ENCODE peak calls at places on chromosomes 7 and 10, in seven cellular contexts. One of them, this sample, is unnamed.

GRCh38 chr10:131198401-131198800 is 113.1 kb downstream of the TCERG1L start:
- DNase-seq in upper lobe of left lung: no peak
- DNase-seq in thoracic aorta: no peak
- DNase-seq in heart right ventricle: no peak
- DNase-seq in uterus: peak
- DNase-seq in heart left ventricle: no peak
- DNase-seq in H1: no peak
- DNase-seq in this sample: no peak

GRCh38 chr7:88306590-88307048 is at the start of gene STEAP4:
- DNase-seq in upper lobe of left lung: peak
- DNase-seq in thoracic aorta: peak
- DNase-seq in heart right ventricle: peak
- DNase-seq in uterus: peak
- DNase-seq in heart left ventricle: peak
- DNase-seq in H1: peak
- DNase-seq in this sample: no peak

GRCh38 chr7:4246536-4246935 is 435.6 kb upstream of the FOXK1 start:
- DNase-seq in upper lobe of left lung: peak
- DNase-seq in thoracic aorta: no peak
- DNase-seq in heart right ventricle: no peak
- DNase-seq in uterus: no peak
- DNase-seq in heart left ventricle: no peak
- DNase-seq in H1: no peak
- DNase-seq in this sample: no peak

GRCh38 chr10:5094265-5095205 is at the start of gene AKR1C3:
- DNase-seq in upper lobe of left lung: no peak
- DNase-seq in thoracic aorta: no peak
- DNase-seq in heart right ventricle: peak
- DNase-seq in uterus: no peak
- DNase-seq in heart left ventricle: no peak
- DNase-seq in H1: peak
- DNase-seq in this sample: no peak

GRCh38 chr10:47137311-47137851 is 162.6 kb upstream of the GDF10 start:
- DNase-seq in upper lobe of left lung: no peak
- DNase-seq in thoracic aorta: no peak
- DNase-seq in heart right ventricle: no peak
- DNase-seq in uterus: no peak
- DNase-seq in heart left ventricle: no peak
- DNase-seq in H1: no peak
- DNase-seq in this sample: no peak

GRCh38 chr7:19026888-19027287 is 90.5 kb downstream of the TWIST1 start:
- DNase-seq in upper lobe of left lung: no peak
- DNase-seq in thoracic aorta: no peak
- DNase-seq in heart right ventricle: no peak
- DNase-seq in uterus: no peak
- DNase-seq in heart left ventricle: no peak
- DNase-seq in H1: no peak
- DNase-seq in this sample: no peak

GRCh38 chr10:46544989-46545791 is 11.3 kb downstream of the GPRIN2 start:
- DNase-seq in upper lobe of left lung: no peak
- DNase-seq in thoracic aorta: no peak
- DNase-seq in heart right ventricle: no peak
- DNase-seq in uterus: peak
- DNase-seq in heart left ventricle: peak
- DNase-seq in H1: no peak
- DNase-seq in this sample: no peak

GRCh38 chr7:71096341-71096740 is 35.6 kb upstream of the GALNT17 start:
- DNase-seq in upper lobe of left lung: no peak
- DNase-seq in thoracic aorta: no peak
- DNase-seq in heart right ventricle: no peak
- DNase-seq in uterus: no peak
- DNase-seq in heart left ventricle: no peak
- DNase-seq in H1: no peak
- DNase-seq in this sample: no peak

GRCh38 chr10:30366829-30367228 is 17.8 kb upstream of the MTPAP start:
- DNase-seq in upper lobe of left lung: no peak
- DNase-seq in thoracic aorta: no peak
- DNase-seq in heart right ventricle: no peak
- DNase-seq in uterus: no peak
- DNase-seq in heart left ventricle: no peak
- DNase-seq in H1: no peak
- DNase-seq in this sample: no peak

GRCh38 chr10:27285093-27285492 is 44.5 kb upstream of the ACBD5 start:
- DNase-seq in upper lobe of left lung: no peak
- DNase-seq in thoracic aorta: no peak
- DNase-seq in heart right ventricle: peak
- DNase-seq in uterus: no peak
- DNase-seq in heart left ventricle: no peak
- DNase-seq in H1: no peak
- DNase-seq in this sample: no peak

GRCh38 chr7:139875821-139876241 is 46.8 kb downstream of the TBXAS1 start:
- DNase-seq in upper lobe of left lung: no peak
- DNase-seq in thoracic aorta: no peak
- DNase-seq in heart right ventricle: no peak
- DNase-seq in uterus: no peak
- DNase-seq in heart left ventricle: no peak
- DNase-seq in H1: no peak
- DNase-seq in this sample: no peak

GRCh38 chr10:96236876-96237275 is 34.5 kb downstream of the BLNK start:
- DNase-seq in upper lobe of left lung: no peak
- DNase-seq in thoracic aorta: no peak
- DNase-seq in heart right ventricle: no peak
- DNase-seq in uterus: no peak
- DNase-seq in heart left ventricle: no peak
- DNase-seq in H1: no peak
- DNase-seq in this sample: no peak

GRCh38 chr10:6136215-6137201 is 47.7 kb downstream of the RBM17 start:
- DNase-seq in upper lobe of left lung: no peak
- DNase-seq in thoracic aorta: no peak
- DNase-seq in heart right ventricle: no peak
- DNase-seq in uterus: no peak
- DNase-seq in heart left ventricle: no peak
- DNase-seq in H1: no peak
- DNase-seq in this sample: no peak

GRCh38 chr7:106110885-106111670 is 1.0 kb downstream of the SYPL1 start:
- DNase-seq in upper lobe of left lung: no peak
- DNase-seq in thoracic aorta: no peak
- DNase-seq in heart right ventricle: no peak
- DNase-seq in uterus: no peak
- DNase-seq in heart left ventricle: no peak
- DNase-seq in H1: no peak
- DNase-seq in this sample: no peak

GRCh38 chr7:400901-401485 is 111.0 kb downstream of the FOXL3 start:
- DNase-seq in upper lobe of left lung: peak
- DNase-seq in thoracic aorta: no peak
- DNase-seq in heart right ventricle: no peak
- DNase-seq in uterus: no peak
- DNase-seq in heart left ventricle: peak
- DNase-seq in H1: no peak
- DNase-seq in this sample: no peak

GRCh38 chr10:102611514-102612095 is 32.7 kb upstream of the TRIM8 start:
- DNase-seq in upper lobe of left lung: no peak
- DNase-seq in thoracic aorta: no peak
- DNase-seq in heart right ventricle: no peak
- DNase-seq in uterus: peak
- DNase-seq in heart left ventricle: peak
- DNase-seq in H1: no peak
- DNase-seq in this sample: no peak

GRCh38 chr7:124723012-124723411 is 42.6 kb downstream of the GPR37 start:
- DNase-seq in upper lobe of left lung: no peak
- DNase-seq in thoracic aorta: no peak
- DNase-seq in heart right ventricle: no peak
- DNase-seq in uterus: no peak
- DNase-seq in heart left ventricle: no peak
- DNase-seq in H1: no peak
- DNase-seq in this sample: no peak

GRCh38 chr7:45033931-45034290 is 33.9 kb downstream of the CCM2 start:
- DNase-seq in upper lobe of left lung: no peak
- DNase-seq in thoracic aorta: no peak
- DNase-seq in heart right ventricle: no peak
- DNase-seq in uterus: no peak
- DNase-seq in heart left ventricle: no peak
- DNase-seq in H1: no peak
- DNase-seq in this sample: no peak

GRCh38 chr10:18660816-18661431 is 1.7 kb downstream of the ARL5B start:
- DNase-seq in upper lobe of left lung: no peak
- DNase-seq in thoracic aorta: no peak
- DNase-seq in heart right ventricle: no peak
- DNase-seq in uterus: no peak
- DNase-seq in heart left ventricle: no peak
- DNase-seq in H1: no peak
- DNase-seq in this sample: no peak

GRCh38 chr10:18665079-18665478 is 5.8 kb downstream of the ARL5B start:
- DNase-seq in upper lobe of left lung: no peak
- DNase-seq in thoracic aorta: no peak
- DNase-seq in heart right ventricle: no peak
- DNase-seq in uterus: no peak
- DNase-seq in heart left ventricle: no peak
- DNase-seq in H1: no peak
- DNase-seq in this sample: no peak

GRCh38 chr10:18665815-18666558 is 6.8 kb downstream of the ARL5B start:
- DNase-seq in upper lobe of left lung: no peak
- DNase-seq in thoracic aorta: no peak
- DNase-seq in heart right ventricle: no peak
- DNase-seq in uterus: no peak
- DNase-seq in heart left ventricle: no peak
- DNase-seq in H1: no peak
- DNase-seq in this sample: no peak

GRCh38 chr10:18668026-18668425 is 8.8 kb downstream of the ARL5B start:
- DNase-seq in upper lobe of left lung: no peak
- DNase-seq in thoracic aorta: no peak
- DNase-seq in heart right ventricle: no peak
- DNase-seq in uterus: no peak
- DNase-seq in heart left ventricle: no peak
- DNase-seq in H1: no peak
- DNase-seq in this sample: no peak

DNA sequence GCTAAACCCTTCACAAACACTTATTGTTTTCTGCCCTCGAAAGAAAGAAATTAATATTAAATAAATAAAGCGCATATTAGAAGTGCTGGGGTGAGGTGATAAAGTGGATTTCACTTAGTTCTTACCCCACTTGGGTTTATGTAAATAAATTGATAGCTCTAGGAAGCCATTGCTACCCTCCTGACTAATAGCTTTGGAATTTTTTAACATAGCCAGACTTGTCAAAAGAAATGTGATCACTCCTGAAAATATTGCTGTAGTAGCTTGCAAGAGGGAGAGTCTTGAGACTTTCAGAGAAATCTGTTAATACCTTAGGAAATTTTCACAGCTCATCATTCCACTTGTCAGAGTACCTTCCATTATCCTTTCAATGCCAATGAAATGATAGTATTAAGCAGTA is 7.6 kb downstream of the ARL5B start:
- DNase-seq in upper lobe of left lung: no peak
- DNase-seq in thoracic aorta: no peak
- DNase-seq in heart right ventricle: no peak
- DNase-seq in uterus: no peak
- DNase-seq in heart left ventricle: no peak
- DNase-seq in H1: no peak
- DNase-seq in this sample: no peak
- H3K4me3 ChIP-seq in upper lobe of left lung: no peak
- H3K4me3 ChIP-seq in thoracic aorta: no peak
- H3K4me3 ChIP-seq in heart right ventricle: no peak
- H3K4me3 ChIP-seq in uterus: no peak
- H3K4me3 ChIP-seq in heart left ventricle: no peak
- H3K4me3 ChIP-seq in H1: peak
- H3K4me3 ChIP-seq in this sample: no peak

DNA sequence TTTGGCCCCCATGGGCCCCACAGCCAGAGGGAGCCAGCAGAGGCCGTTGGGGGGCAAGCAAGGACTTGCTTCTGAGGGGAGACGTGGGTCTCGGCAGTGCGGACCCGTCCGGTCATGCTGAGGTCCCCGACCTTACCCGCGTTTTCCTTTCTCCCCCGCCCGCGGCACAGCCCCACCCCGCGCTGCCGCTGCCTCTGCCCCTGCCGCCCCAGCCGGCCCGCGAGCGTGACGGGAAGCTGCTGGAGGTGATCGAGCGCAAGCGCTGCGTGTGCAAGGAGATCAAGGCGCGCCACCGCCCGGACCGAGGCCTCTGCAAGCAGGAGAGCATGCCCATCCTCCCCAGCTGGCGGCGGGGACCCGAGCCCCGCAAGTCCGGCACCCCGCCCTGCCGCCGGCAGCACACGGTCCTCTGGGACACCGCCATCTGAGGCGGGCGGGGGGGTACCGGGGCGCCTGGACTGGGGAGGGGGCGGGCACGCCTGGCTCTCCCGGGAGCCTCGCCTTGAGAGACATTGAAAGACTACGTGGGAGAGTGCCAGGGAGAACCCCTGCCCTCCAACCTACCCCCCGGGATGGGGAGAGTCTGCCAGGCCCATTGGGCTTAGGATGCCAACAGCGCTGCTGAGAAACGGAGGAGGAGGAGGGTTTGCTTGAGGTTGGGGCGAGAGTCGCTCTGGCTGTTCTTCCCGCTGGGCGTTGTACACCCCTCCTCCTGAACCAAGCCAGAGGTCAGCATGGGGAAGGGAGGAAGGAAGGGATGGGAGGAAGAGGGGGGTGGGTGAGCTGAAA is 9.9 kb downstream of the NYAP1 start:
- DNase-seq in upper lobe of left lung: peak
- DNase-seq in thoracic aorta: no peak
- DNase-seq in heart right ventricle: no peak
- DNase-seq in uterus: no peak
- DNase-seq in heart left ventricle: peak
- DNase-seq in H1: peak
- DNase-seq in this sample: no peak
- H3K4me3 ChIP-seq in upper lobe of left lung: peak
- H3K4me3 ChIP-seq in thoracic aorta: peak
- H3K4me3 ChIP-seq in heart right ventricle: peak
- H3K4me3 ChIP-seq in uterus: peak
- H3K4me3 ChIP-seq in heart left ventricle: peak
- H3K4me3 ChIP-seq in H1: peak
- H3K4me3 ChIP-seq in this sample: no peak

DNA sequence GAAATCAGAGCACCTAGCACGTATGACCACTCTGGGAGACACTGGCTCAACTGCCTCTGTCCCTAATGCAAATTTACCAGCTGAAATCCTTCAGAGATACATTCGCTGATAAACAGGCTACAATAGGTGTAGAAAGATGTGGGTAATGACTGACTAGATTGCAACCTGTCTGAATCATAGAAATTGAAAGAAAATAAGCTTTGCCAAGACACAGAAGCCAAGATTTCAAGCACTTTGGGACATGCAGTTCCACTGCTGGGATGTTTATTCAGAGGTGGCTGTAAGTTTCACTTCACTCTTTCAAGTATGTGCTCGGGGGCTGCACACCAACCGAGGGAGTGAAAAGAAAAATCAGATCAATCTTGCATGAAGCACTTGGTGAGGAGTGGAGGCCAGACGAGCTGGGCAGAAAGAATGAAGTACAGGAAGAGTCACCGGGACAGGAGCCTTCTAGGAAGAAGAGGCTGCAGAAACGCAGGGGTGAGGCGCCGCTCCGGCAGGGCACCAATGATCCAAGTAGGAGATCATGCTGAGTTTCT is 276.7 kb downstream of the PARD3 start:
- DNase-seq in upper lobe of left lung: peak
- DNase-seq in thoracic aorta: no peak
- DNase-seq in heart right ventricle: no peak
- DNase-seq in uterus: no peak
- DNase-seq in heart left ventricle: no peak
- DNase-seq in H1: no peak
- DNase-seq in this sample: no peak
- H3K4me3 ChIP-seq in upper lobe of left lung: peak
- H3K4me3 ChIP-seq in thoracic aorta: peak
- H3K4me3 ChIP-seq in heart right ventricle: no peak
- H3K4me3 ChIP-seq in uterus: no peak
- H3K4me3 ChIP-seq in heart left ventricle: no peak
- H3K4me3 ChIP-seq in H1: no peak
- H3K4me3 ChIP-seq in this sample: no peak

GRCh38 chr10:126153686-126154628 is 234.3 kb downstream of the ADAM12 start:
- DNase-seq in upper lobe of left lung: no peak
- DNase-seq in thoracic aorta: no peak
- DNase-seq in heart right ventricle: peak
- DNase-seq in uterus: no peak
- DNase-seq in heart left ventricle: no peak
- DNase-seq in H1: no peak
- DNase-seq in this sample: no peak
- H3K4me3 ChIP-seq in upper lobe of left lung: no peak
- H3K4me3 ChIP-seq in thoracic aorta: no peak
- H3K4me3 ChIP-seq in heart right ventricle: no peak
- H3K4me3 ChIP-seq in uterus: no peak
- H3K4me3 ChIP-seq in heart left ventricle: no peak
- H3K4me3 ChIP-seq in H1: peak
- H3K4me3 ChIP-seq in this sample: no peak